ENCODE peak calls at places on chromosome 13, in six cellular contexts. Q, K, X, W, C and A are unnamed samples.

GRCh38 chr13:99956473-99957349 is 14.9 kb downstream of the ZIC5 start:
- DNase-seq in C (no peak), X (no peak), K (no peak), Q (no peak), W (no peak), A (no peak)

GRCh38 chr13:64912141-64912540 is 2318.0 kb downstream of the PCDH9 start:
- DNase-seq in X (no peak), C (no peak), Q (no peak), W (no peak), K (no peak), A (no peak)

GRCh38 chr13:22800726-22801401 is 379.9 kb upstream of the SGCG start:
- DNase-seq in K (peak), X (peak), C (no peak), W (no peak), Q (no peak), A (no peak)

GRCh38 chr13:66137384-66137783 is 1092.8 kb downstream of the PCDH9 start:
- DNase-seq in C (no peak), K (no peak), Q (no peak), X (no peak), W (no peak), A (no peak)

GRCh38 chr13:84845875-84846619 is 953.2 kb downstream of the SLITRK6 start:
- DNase-seq in C (no peak), Q (no peak), W (no peak), K (no peak), X (no peak), A (no peak)

GRCh38 chr13:23488442-23488841 is 54.9 kb upstream of the SACS start:
- DNase-seq in X (no peak), C (no peak), K (no peak), Q (no peak), W (no peak), A (no peak)

GRCh38 chr13:37138917-37139316 is 33.5 kb upstream of the CSNK1A1L start:
- DNase-seq in K (no peak), X (no peak), C (no peak), Q (no peak), W (no peak), A (no peak)

GRCh38 chr13:34243396-34243795 is 425.4 kb downstream of the RFC3 start:
- DNase-seq in C (no peak), X (no peak), W (no peak), Q (no peak), K (no peak), A (no peak)

GRCh38 chr13:27182844-27183497 is 11.4 kb upstream of the USP12 start:
- DNase-seq in X (peak), Q (peak), C (peak), W (peak), K (peak), A (peak)

GRCh38 chr13:48505597-48506091 is 27.2 kb downstream of the RCBTB2 start:
- DNase-seq in K (no peak), Q (no peak), C (no peak), W (no peak), X (peak), A (no peak)

GRCh38 chr13:25977216-25977615 is 74.6 kb downstream of the SHISA2 start:
- DNase-seq in Q (no peak), X (peak), K (no peak), W (no peak), C (no peak), A (no peak)

GRCh38 chr13:46146898-46147297 is 35.1 kb downstream of the LCP1 start:
- DNase-seq in C (peak), Q (no peak), W (no peak), X (no peak), K (no peak), A (no peak)

GRCh38 chr13:95623141-95623540 is 21.4 kb downstream of the DZIP1 start:
- DNase-seq in Q (no peak), X (no peak), K (no peak), W (no peak), C (no peak), A (no peak)

GRCh38 chr13:106691251-106691650 is 123.3 kb upstream of the ARGLU1 start:
- DNase-seq in Q (no peak), K (no peak), W (no peak), C (no peak), X (no peak), A (no peak)

DNA sequence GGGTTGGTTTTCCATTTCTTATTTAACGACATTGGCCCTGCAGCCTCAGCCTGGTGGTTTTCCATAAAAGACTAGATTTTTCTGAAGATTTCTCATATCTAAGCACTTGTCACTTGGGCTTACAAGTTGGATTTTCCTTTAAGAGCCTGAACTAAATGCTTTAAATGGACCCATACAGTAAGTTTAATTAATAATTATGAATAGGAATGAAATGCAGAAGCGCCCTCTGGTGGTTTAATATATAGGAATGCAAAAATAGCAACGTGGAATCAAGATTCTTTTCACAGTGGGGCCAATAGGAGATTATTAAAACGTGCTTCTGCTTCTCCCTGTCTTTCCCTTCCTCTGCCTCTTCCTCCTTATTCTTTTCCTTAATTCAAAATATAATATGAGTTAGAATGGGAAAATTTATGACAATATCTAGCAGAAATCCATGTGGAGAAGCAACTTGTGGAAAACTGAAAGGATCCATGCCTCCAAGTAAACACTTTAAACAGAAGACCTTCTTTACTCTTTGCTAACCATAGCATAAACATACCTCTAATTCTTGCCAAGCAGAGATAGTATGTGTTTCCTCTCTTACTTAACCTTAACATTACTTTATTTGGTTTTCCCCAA is 324.0 kb downstream of the GPC5 start:
- DNase-seq in W (peak), C (no peak), K (no peak), X (no peak), Q (no peak), A (no peak)
- TF ChIP-seq POLR2A in W (no peak), C (no peak), K (no peak), X (no peak), Q (no peak), A (no peak)

DNA sequence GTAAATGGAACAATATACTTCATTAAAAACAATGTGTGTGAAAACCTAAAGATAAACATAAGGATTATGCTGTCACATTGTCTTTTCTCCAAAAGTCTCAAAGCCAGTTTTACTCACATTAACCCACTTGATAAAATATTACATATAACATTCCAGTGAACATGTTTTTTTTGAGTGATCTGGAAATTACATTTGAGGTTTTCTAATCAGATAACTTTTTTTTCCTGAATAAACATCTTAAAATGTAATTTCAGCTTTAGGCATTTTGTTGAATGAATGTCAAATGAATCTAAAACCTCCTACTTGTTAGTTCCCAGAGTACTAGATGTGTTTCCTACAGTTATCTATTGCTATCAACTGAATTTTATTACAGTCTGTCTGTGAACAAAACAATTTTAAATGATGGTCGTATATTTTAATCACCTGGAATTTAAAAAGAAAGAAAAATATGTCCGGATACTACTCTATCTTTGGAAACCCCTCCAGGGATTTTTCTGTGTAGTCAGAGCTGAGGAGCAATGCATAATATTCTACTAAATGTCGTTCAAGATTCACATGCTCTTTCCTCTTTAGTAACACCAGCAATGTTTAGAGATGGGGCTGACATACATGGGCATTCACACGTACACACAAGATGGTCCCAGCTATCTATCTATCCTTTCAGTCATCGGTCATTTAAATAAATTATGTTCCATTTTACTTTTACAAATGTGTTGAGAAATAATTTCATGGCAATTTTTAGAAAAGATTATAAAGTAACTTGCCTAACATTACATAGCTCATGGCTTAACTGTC is 283.9 kb downstream of the KLF12 start:
- DNase-seq in C (no peak), K (no peak), W (no peak), X (no peak), Q (no peak), A (no peak)
- H3K4me3 ChIP-seq in C (no peak), K (no peak), W (no peak), X (no peak), Q (no peak), A (no peak)

DNA sequence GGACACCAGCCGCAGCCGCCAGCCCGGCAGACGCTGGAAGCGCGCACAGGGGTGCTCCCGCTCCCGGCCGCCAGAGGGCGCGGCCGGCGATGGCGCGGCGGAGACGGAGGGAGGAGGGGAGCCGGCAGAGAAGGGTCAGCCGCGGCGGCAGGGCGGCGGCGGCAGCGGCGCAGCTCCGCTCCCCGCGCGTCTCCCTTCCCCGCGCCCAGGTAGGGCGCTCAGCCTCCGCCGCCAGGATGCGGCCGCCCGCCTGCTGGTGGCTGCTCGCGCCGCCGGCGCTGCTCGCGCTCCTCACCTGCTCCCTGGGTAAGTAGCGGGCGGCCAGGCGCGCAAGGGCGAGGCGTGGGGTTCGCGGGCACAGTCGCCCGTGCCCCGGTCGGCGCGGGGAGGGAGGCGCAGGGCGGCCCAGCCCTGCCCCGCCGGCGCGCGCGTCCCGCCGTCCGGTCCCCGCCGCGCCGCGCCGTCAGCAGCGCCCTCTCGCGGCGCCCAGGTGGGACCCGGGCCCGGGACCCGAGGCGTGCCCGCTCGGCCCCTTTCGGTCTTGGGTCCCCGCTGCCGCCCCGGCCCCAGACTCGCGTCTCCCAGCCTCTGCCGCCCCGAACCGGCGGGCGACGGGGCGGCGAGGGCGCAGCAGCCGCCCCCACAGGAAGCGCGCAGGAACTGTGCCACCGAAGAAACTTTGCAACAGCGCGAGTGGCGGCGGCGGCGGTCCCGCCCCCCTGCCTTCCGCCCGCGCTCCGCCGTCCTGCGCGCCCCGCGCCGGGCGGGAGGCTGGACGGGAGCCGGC is at the start of gene B3GLCT:
- DNase-seq in X (peak), C (peak), W (peak), K (peak), Q (peak), A (peak)
- TF ChIP-seq POLR2A in X (peak), C (peak), W (no peak), K (no peak), Q (no peak), A (no peak)

GRCh38 chr13:110559986-110560385 is 1.5 kb downstream of the RAB20 start:
- DNase-seq in W (no peak), Q (no peak), K (no peak), C (no peak), X (no peak), A (no peak)
- H3K4me3 ChIP-seq in W (peak), Q (peak), K (peak), C (peak), X (peak), A (no peak)

GRCh38 chr13:79307866-79308298 is 98.2 kb downstream of the RBM26 start:
- DNase-seq in X (peak), W (no peak), Q (no peak), C (no peak), K (peak), A (no peak)
- TF ChIP-seq POLR2A in X (no peak), W (no peak), Q (no peak), C (no peak), K (no peak), A (no peak)